ENCODE peak calls at places on chromosomes 11 and 22, in four cellular contexts. I is breast epithelium, C is tibial nerve, P is Peyer's patch. T is an unnamed sample.
A peak's percentile ranks its signal among the peaks of the same experiment; 100 is the strongest.

GRCh38 chr11:10654211-10655150 is 39.1 kb downstream of the IRAG1 start:
- DNase-seq in C (no peak), I (no peak), P (peak; percentile 73), T (no peak)

GRCh38 chr22:49506010-49506400 is 321.7 kb downstream of the BRD1 start:
- DNase-seq in P (no peak), C (no peak), I (peak; percentile 5), T (peak; percentile 14)

GRCh38 chr11:45607995-45608394 is 57.4 kb downstream of the CHST1 start:
- DNase-seq in I (no peak), C (no peak), P (peak; percentile 49), T (no peak)

GRCh38 chr11:41273908-41274307 is 185.5 kb downstream of the LRRC4C start:
- DNase-seq in C (no peak), I (no peak), P (no peak), T (no peak)

GRCh38 chr11:96001037-96001436 is 77.1 kb upstream of the MTMR2 start:
- DNase-seq in P (peak; percentile 77), I (no peak), C (peak; percentile 84), T (no peak)

GRCh38 chr22:17980638-17981051 is 43.7 kb downstream of the MICAL3 start:
- DNase-seq in P (peak; percentile 89), I (no peak), C (no peak), T (peak; percentile 43)

GRCh38 chr11:8832571-8833260 is 78.3 kb upstream of the AKIP1 start:
- DNase-seq in I (no peak), P (no peak), C (no peak), T (peak; percentile 21)

GRCh38 chr11:4072668-4073285 is 21.8 kb upstream of the RRM1 start:
- DNase-seq in I (no peak), P (peak; percentile 76), C (no peak), T (no peak)

GRCh38 chr11:72578991-72579815 is 95.0 kb downstream of the PDE2A start:
- DNase-seq in I (no peak), C (no peak), P (peak; percentile 38), T (no peak)

GRCh38 chr22:33332538-33332937 is 274.4 kb upstream of the SYN3 start:
- DNase-seq in I (no peak), P (no peak), C (no peak), T (no peak)

GRCh38 chr11:123628936-123629683 is 25.3 kb downstream of the SCN3B start:
- DNase-seq in I (no peak), P (no peak), C (no peak), T (no peak)
- TF ChIP-seq POLR2A in I (no peak), P (no peak), C (no peak), T (no peak)

GRCh38 chr11:71267807-71268421 is 15.5 kb upstream of the SHANK2 start:
- DNase-seq in P (no peak), I (peak; percentile 37), C (no peak), T (no peak)

GRCh38 chr11:71266114-71266833 is 13.9 kb upstream of the SHANK2 start:
- DNase-seq in P (peak; percentile 56), I (peak; percentile 80), C (no peak), T (no peak)

GRCh38 chr11:71269603-71270511 is 17.5 kb upstream of the SHANK2 start:
- DNase-seq in P (no peak), I (peak; percentile 19), C (no peak), T (no peak)

GRCh38 chr11:71265559-71266092 is 13.2 kb upstream of the SHANK2 start:
- DNase-seq in C (no peak), I (no peak), P (no peak), T (no peak)

GRCh38 chr11:71268706-71269321 is 16.4 kb upstream of the SHANK2 start:
- DNase-seq in I (no peak), P (no peak), C (no peak), T (no peak)
- TF ChIP-seq CTCF in I (no peak), P (no peak), C (no peak), T (no peak)

DNA sequence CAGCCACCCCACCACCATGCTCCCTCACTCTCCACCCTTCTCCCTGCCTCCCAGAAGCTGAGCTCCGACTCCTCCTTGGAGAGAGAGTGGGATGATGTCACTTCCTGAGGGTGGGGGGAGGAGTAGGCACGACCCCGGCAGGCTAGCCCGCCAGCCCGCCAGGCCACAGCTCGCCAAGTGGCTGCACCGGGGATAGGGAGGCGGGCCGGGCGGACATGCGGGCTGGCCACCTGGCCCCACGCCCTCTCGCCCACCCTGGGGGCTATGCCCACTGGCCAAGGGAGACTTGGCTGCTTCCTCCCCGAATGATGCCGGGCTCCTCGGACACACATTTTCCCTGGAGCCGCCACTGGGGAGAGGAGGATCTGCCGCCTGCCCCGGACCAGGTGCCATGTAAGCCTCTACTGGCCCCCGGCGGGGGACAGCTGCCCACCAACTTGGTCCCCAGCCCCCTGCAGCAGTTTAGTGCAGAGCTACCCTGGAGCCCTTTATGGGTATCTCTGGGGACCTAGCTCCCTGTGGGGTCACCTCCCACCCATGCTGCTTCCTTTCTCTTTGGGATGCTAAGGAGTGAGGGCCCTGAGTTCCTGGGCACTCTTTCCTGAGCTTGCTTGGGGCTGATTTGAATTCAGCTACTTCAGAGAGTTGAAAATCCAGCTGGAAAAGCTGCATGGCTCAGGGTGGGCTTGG is 33.7 kb upstream of the MYRF start:
- DNase-seq in P (no peak), C (no peak), I (no peak), T (no peak)
- TF ChIP-seq POLR2A in P (no peak), C (no peak), I (no peak), T (no peak)

GRCh38 chr22:30949934-30950660 is 18.5 kb downstream of the MORC2 start:
- DNase-seq in I (no peak), C (no peak), P (no peak), T (no peak)
- TF ChIP-seq CTCF in I (no peak), C (no peak), P (no peak), T (peak; percentile 10)

GRCh38 chr11:65637794-65638317 is at the start of gene SIPA1:
- DNase-seq in I (no peak), P (peak; percentile 85), C (peak; percentile 57), T (peak; percentile 83)
- TF ChIP-seq POLR2A in I (no peak), P (peak; percentile 45), C (peak; percentile 63), T (peak; percentile 79)

GRCh38 chr22:21020802-21021429 is 6.0 kb downstream of the P2RX6 start:
- DNase-seq in I (no peak), C (no peak), P (no peak), T (no peak)
- TF ChIP-seq CTCF in I (no peak), C (no peak), P (peak; percentile 32), T (peak; percentile 14)

GRCh38 chr11:102111787-102112653 is 1.8 kb downstream of the YAP1 start:
- DNase-seq in P (peak; percentile 78), C (peak; percentile 19), I (no peak), T (peak; percentile 58)
- TF ChIP-seq POLR2A in P (peak; percentile 88), C (no peak), I (peak; percentile 17), T (peak; percentile 37)

DNA sequence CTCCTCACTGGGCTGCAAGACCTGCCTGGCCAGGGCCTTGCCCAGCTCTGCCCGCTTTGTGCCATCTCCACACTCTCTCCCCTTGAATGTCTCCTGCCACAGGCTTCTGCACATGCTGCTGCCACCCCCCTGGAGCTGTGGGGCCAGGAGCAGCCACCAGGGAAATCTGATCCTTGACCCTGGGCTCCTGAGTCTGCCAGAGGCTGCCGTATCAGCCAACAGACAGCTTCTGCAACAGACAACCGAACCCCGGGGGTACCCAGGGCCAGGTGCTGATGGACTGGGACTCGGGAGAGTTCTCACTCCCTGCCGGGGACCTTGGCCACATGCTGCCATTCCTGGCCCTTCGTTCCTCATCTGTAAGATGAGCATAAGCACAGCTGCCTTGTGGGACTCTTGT is 3.3 kb upstream of the PPARA start:
- DNase-seq in C (no peak), P (no peak), I (peak; percentile 45), T (no peak)
- TF ChIP-seq CTCF in C (no peak), P (no peak), I (no peak), T (no peak)